ENCODE peak calls at places on chromosomes 2 and 18, in five cellular contexts. H is astrocyte, N is MV-4-11, I is iris pigment epithelial cell, Y is neural crest cell. E is an unnamed sample.

GRCh38 chr2:138503087-138503442 is 1.5 kb downstream of the SPOPL start:
- DNase-seq in N (peak; percentile 84), Y (no peak), H (no peak), I (peak; percentile 17), E (peak; percentile 8)

GRCh38 chr2:144596074-144596871 is 76.4 kb upstream of the ZEB2 start:
- DNase-seq in N (peak; percentile 30), I (peak; percentile 71), Y (peak; percentile 19), H (peak; percentile 63), E (peak; percentile 72)

GRCh38 chr2:168311265-168311925 is 64.0 kb upstream of the STK39 start:
- DNase-seq in H (no peak), I (no peak), N (no peak), Y (no peak), E (no peak)

GRCh38 chr2:218033590-218034496 is 31.0 kb upstream of the TNS1 start:
- DNase-seq in I (no peak), N (peak; percentile 57), H (no peak), Y (no peak), E (no peak)

GRCh38 chr2:1971124-1971523 is 226.8 kb upstream of the PXDN start:
- DNase-seq in H (no peak), Y (no peak), I (no peak), N (no peak), E (no peak)

GRCh38 chr2:128284841-128285240 is 33.8 kb downstream of the HS6ST1 start:
- DNase-seq in Y (no peak), N (no peak), I (no peak), H (no peak), E (no peak)

GRCh38 chr2:241575624-241576292 is 17.2 kb downstream of the BOK start:
- DNase-seq in Y (no peak), I (no peak), N (no peak), H (no peak), E (no peak)

GRCh38 chr2:222136106-222136630 is 162.6 kb downstream of the PAX3 start:
- DNase-seq in H (no peak), Y (no peak), I (no peak), N (no peak), E (no peak)

GRCh38 chr2:172783091-172783898 is 47.6 kb downstream of the RAPGEF4 start:
- DNase-seq in N (no peak), Y (peak; percentile 31), I (peak; percentile 92), H (peak; percentile 99), E (peak; percentile 99)

GRCh38 chr2:88199912-88200682 is 30.0 kb downstream of the THNSL2 start:
- DNase-seq in Y (peak; percentile 46), N (no peak), H (no peak), I (peak; percentile 7), E (no peak)

GRCh38 chr18:74896390-74896991 is 298.8 kb downstream of the ZNF407 start:
- DNase-seq in Y (no peak), H (no peak), N (no peak), I (peak; percentile 10), E (peak; percentile 8)

GRCh38 chr18:71809711-71810110 is 734.4 kb downstream of the CBLN2 start:
- DNase-seq in Y (no peak), N (no peak), I (no peak), H (no peak), E (no peak)

GRCh38 chr2:149715005-149715592 is 127.5 kb upstream of the MMADHC start:
- DNase-seq in H (peak; percentile 35), I (peak; percentile 61), N (peak; percentile 7), Y (no peak), E (peak; percentile 79)

GRCh38 chr18:77714716-77715115 is 465.1 kb downstream of the GALR1 start:
- DNase-seq in N (no peak), H (no peak), Y (no peak), I (no peak), E (no peak)

GRCh38 chr2:130869441-130870160 is 32.9 kb downstream of the ARHGEF4 start:
- DNase-seq in N (no peak), H (no peak), I (no peak), Y (no peak), E (no peak)

E was measured in A172.